ENCODE peak calls at places on chromosomes 4 and X, in eight cellular contexts. G, S, B, W, N, Q, U and M are unnamed samples.

GRCh38 chrX:108573136-108573535 is 133.5 kb downstream of the COL4A5 start:
- DNase-seq in G (no peak), S (no peak), B (no peak), W (no peak), N (no peak), Q (no peak), U (no peak), M (no peak)

GRCh38 chr4:169202878-169203277 is 67.9 kb downstream of the SH3RF1 start:
- DNase-seq in G (no peak), S (no peak), B (no peak), W (no peak), N (no peak), Q (no peak), U (no peak), M (no peak)

GRCh38 chr4:71133491-71133890 is 140.0 kb downstream of the DCK start:
- DNase-seq in G (no peak), S (no peak), B (no peak), W (no peak), N (no peak), Q (no peak), U (no peak), M (no peak)

GRCh38 chrX:152635941-152636340 is 1.8 kb upstream of the GABRQ start:
- DNase-seq in G (no peak), S (peak), B (peak), W (peak), N (peak), Q (no peak), U (peak), M (peak)

GRCh38 chr4:3294401-3295241 is 1.8 kb downstream of the RGS12 start:
- DNase-seq in G (no peak), S (no peak), B (no peak), W (no peak), N (no peak), Q (peak), U (no peak), M (no peak)

GRCh38 chrX:47637546-47638195 is 7.9 kb upstream of the CFP start:
- DNase-seq in G (peak), S (no peak), B (no peak), W (no peak), N (peak), Q (peak), U (no peak), M (no peak)

GRCh38 chr4:13982008-13982407 is 354.5 kb upstream of the BOD1L1 start:
- DNase-seq in G (no peak), S (no peak), B (no peak), W (no peak), N (no peak), Q (no peak), U (no peak), M (peak)

GRCh38 chr4:99679204-99679603 is 21.6 kb upstream of the C4orf54 start:
- DNase-seq in G (no peak), S (peak), B (no peak), W (no peak), N (no peak), Q (no peak), U (no peak), M (no peak)

GRCh38 chr4:148574941-148575340 is 132.7 kb upstream of the NR3C2 start:
- DNase-seq in G (no peak), S (no peak), B (no peak), W (no peak), N (no peak), Q (no peak), U (no peak), M (no peak)

GRCh38 chr4:85901500-85901899 is 426.6 kb downstream of the ARHGAP24 start:
- DNase-seq in G (no peak), S (no peak), B (no peak), W (no peak), N (no peak), Q (no peak), U (no peak), M (no peak)

GRCh38 chr4:130563185-130563890 is 1467.4 kb downstream of the C4orf33 start:
- DNase-seq in G (no peak), S (peak), B (peak), W (peak), N (peak), Q (peak), U (peak), M (peak)

GRCh38 chrX:50579955-50580354 is 109.3 kb upstream of the DGKK start:
- DNase-seq in G (peak), S (peak), B (peak), W (peak), N (peak), Q (no peak), U (peak), M (peak)

GRCh38 chrX:107775734-107776511 is at the start of gene TSC22D3:
- DNase-seq in G (peak), S (peak), B (peak), W (no peak), N (peak), Q (peak), U (peak), M (peak)

GRCh38 chr4:78726575-78726974 is 49.6 kb upstream of the BMP2K start:
- DNase-seq in G (no peak), S (no peak), B (no peak), W (no peak), N (no peak), Q (no peak), U (no peak), M (no peak)

GRCh38 chrX:67563469-67564448 is 19.9 kb downstream of the AR start:
- DNase-seq in G (no peak), S (peak), B (peak), W (no peak), N (no peak), Q (no peak), U (no peak), M (no peak)

GRCh38 chrX:48498374-48498809 is 10.4 kb upstream of the PORCN start:
- DNase-seq in G (no peak), S (no peak), B (peak), W (no peak), N (no peak), Q (no peak), U (no peak), M (no peak)

GRCh38 chr4:159229164-159229563 is 126.3 kb downstream of the RAPGEF2 start:
- DNase-seq in G (no peak), S (no peak), B (peak), W (no peak), N (no peak), Q (no peak), U (no peak), M (no peak)

GRCh38 chr4:178937130-178937529 is 1494.9 kb upstream of the AGA start:
- DNase-seq in G (no peak), S (no peak), B (no peak), W (no peak), N (no peak), Q (no peak), U (no peak), M (no peak)

GRCh38 chr4:82358773-82359324 is 14.9 kb downstream of the HNRNPD start:
- DNase-seq in G (no peak), S (no peak), B (no peak), W (no peak), N (no peak), Q (no peak), U (no peak), M (no peak)

GRCh38 chr4:40121515-40121914 is 64.9 kb downstream of the N4BP2 start:
- DNase-seq in G (no peak), S (no peak), B (peak), W (peak), N (no peak), Q (no peak), U (no peak), M (no peak)

GRCh38 chr4:140095694-140096482 is 58.1 kb downstream of the MAML3 start:
- DNase-seq in G (peak), S (no peak), B (no peak), W (no peak), N (no peak), Q (no peak), U (no peak), M (no peak)

GRCh38 chrX:70476934-70477733 is 32.5 kb downstream of the DLG3 start:
- DNase-seq in G (no peak), S (peak), B (no peak), W (no peak), N (no peak), Q (no peak), U (peak), M (no peak)

GRCh38 chrX:72348247-72348979 is 42.7 kb upstream of the CITED1 start:
- DNase-seq in G (no peak), S (no peak), B (no peak), W (no peak), N (no peak), Q (no peak), U (no peak), M (no peak)

GRCh38 chr4:102825261-102826071 is 1.9 kb downstream of the UBE2D3 start:
- DNase-seq in G (peak), S (peak), B (no peak), W (no peak), N (peak), Q (no peak), U (peak), M (peak)

GRCh38 chr4:139910106-139910505 is 243.9 kb downstream of the MAML3 start:
- DNase-seq in G (no peak), S (no peak), B (no peak), W (no peak), N (no peak), Q (no peak), U (no peak), M (no peak)

GRCh38 chr4:105551968-105552746 is at the start of gene ARHGEF38:
- DNase-seq in G (no peak), S (peak), B (peak), W (no peak), N (no peak), Q (peak), U (peak), M (peak)

GRCh38 chr4:1242506-1243450 is 6.2 kb downstream of the CTBP1 start:
- DNase-seq in G (no peak), S (no peak), B (no peak), W (no peak), N (no peak), Q (peak), U (no peak), M (no peak)

GRCh38 chrX:99480728-99481127 is 929.3 kb downstream of the PCDH19 start:
- DNase-seq in G (no peak), S (no peak), B (no peak), W (no peak), N (no peak), Q (no peak), U (no peak), M (no peak)

GRCh38 chr4:2217726-2218125 is 24.2 kb downstream of the HAUS3 start:
- DNase-seq in G (no peak), S (no peak), B (no peak), W (no peak), N (no peak), Q (no peak), U (peak), M (no peak)